ENCODE peak calls at places on chromosomes 1 and 21, in eight cellular contexts. R is ELR; V is adipocyte; E is T-helper 2 cell; I is central memory CD4-positive, alpha-beta T cell; X is dermis blood vessel endothelial cell; G is heart right ventricle; B is GM03348. N is an unnamed sample.

GRCh38 chr1:4411862-4412261 is 242.5 kb upstream of the AJAP1 start:
- DNase-seq in B (no peak), X (no peak), I (no peak), V (no peak), G (no peak), E (no peak), R (no peak), N (no peak)

GRCh38 chr1:73593804-73594203 is 604.2 kb downstream of the LRRIQ3 start:
- DNase-seq in E (no peak), I (no peak), R (peak), X (peak), B (no peak), V (no peak), G (no peak), N (peak)

GRCh38 chr1:110242062-110242461 is 31.9 kb downstream of the KCNC4 start:
- DNase-seq in X (no peak), I (no peak), E (no peak), G (no peak), V (no peak), B (no peak), R (no peak), N (no peak)

GRCh38 chr21:27201197-27201596 is 234.3 kb upstream of the ADAMTS5 start:
- DNase-seq in V (peak), B (no peak), E (no peak), I (no peak), G (no peak), R (peak), X (no peak), N (no peak)

GRCh38 chr1:167750641-167751040 is 28.9 kb downstream of the MPZL1 start:
- DNase-seq in B (no peak), R (peak), I (no peak), E (no peak), X (no peak), V (no peak), G (no peak), N (no peak)

GRCh38 chr1:155016231-155016831 is 13.7 kb downstream of the ZBTB7B start:
- DNase-seq in V (no peak), I (no peak), X (no peak), E (no peak), G (no peak), B (no peak), R (no peak), N (no peak)

GRCh38 chr1:53521900-53522552 is 62.8 kb downstream of the DMRTB1 start:
- DNase-seq in E (no peak), G (no peak), B (peak), R (no peak), X (no peak), V (peak), I (no peak), N (no peak)

GRCh38 chr1:165633624-165634023 is 2.6 kb downstream of the MGST3 start:
- DNase-seq in E (no peak), B (peak), G (no peak), I (no peak), V (peak), X (no peak), R (peak), N (peak)

GRCh38 chr1:22848374-22848773 is 124.3 kb downstream of the LACTBL1 start:
- DNase-seq in X (no peak), G (no peak), V (no peak), R (no peak), E (no peak), B (no peak), I (no peak), N (no peak)

GRCh38 chr1:62728963-62729362 is 40.8 kb upstream of the DOCK7 start:
- DNase-seq in I (no peak), V (no peak), R (no peak), X (no peak), E (no peak), B (no peak), G (no peak), N (no peak)

GRCh38 chr1:181551249-181551648 is 67.9 kb downstream of the CACNA1E start:
- DNase-seq in I (no peak), E (no peak), B (no peak), V (no peak), X (no peak), R (no peak), G (no peak), N (no peak)

GRCh38 chr1:100847481-100847880 is 47.2 kb downstream of the EXTL2 start:
- DNase-seq in G (no peak), X (peak), I (no peak), V (peak), R (peak), B (peak), E (no peak), N (no peak)

GRCh38 chr1:184745929-184746583 is 8.6 kb downstream of the EDEM3 start:
- DNase-seq in V (no peak), X (no peak), G (no peak), E (no peak), B (no peak), R (no peak), I (peak), N (no peak)

GRCh38 chr1:200738348-200738732 is 353 bp upstream of the CAMSAP2 start:
- DNase-seq in I (no peak), G (no peak), E (no peak), V (no peak), B (no peak), R (no peak), X (no peak), N (no peak)

GRCh38 chr1:147721711-147722110 is 38.7 kb downstream of the GJA5 start:
- DNase-seq in X (no peak), V (peak), I (no peak), E (no peak), B (no peak), G (no peak), R (no peak), N (peak)

GRCh38 chr1:3827813-3828307 is 29.2 kb downstream of the CEP104 start:
- DNase-seq in E (no peak), R (peak), I (no peak), B (no peak), X (peak), G (no peak), V (no peak), N (no peak)

GRCh38 chr1:5514519-5515183 is 477.6 kb downstream of the NPHP4 start:
- DNase-seq in G (peak), R (peak), B (peak), V (peak), X (peak), E (peak), I (peak), N (peak)

GRCh38 chr1:50424045-50424939 is 1.0 kb upstream of the DMRTA2 start:
- DNase-seq in R (no peak), I (no peak), B (no peak), G (no peak), E (no peak), X (no peak), V (no peak), N (no peak)

GRCh38 chr1:41698916-41699860 is 214.7 kb upstream of the EDN2 start:
- DNase-seq in X (no peak), E (no peak), G (no peak), V (no peak), I (no peak), R (no peak), B (no peak), N (no peak)

GRCh38 chr1:11568687-11569086 is 85.5 kb downstream of the FBXO2 start:
- DNase-seq in R (no peak), E (no peak), V (no peak), X (no peak), I (no peak), G (no peak), B (no peak), N (peak)

GRCh38 chr1:8039065-8039464 is 13.0 kb upstream of the ERRFI1 start:
- DNase-seq in G (no peak), X (no peak), R (no peak), E (no peak), I (no peak), V (no peak), B (no peak), N (no peak)

GRCh38 chr1:30868833-30869435 is 39.6 kb downstream of the SDC3 start:
- DNase-seq in X (no peak), G (no peak), R (no peak), I (no peak), V (no peak), E (no peak), B (no peak), N (no peak)

GRCh38 chr1:5891736-5892135 is 100.5 kb downstream of the NPHP4 start:
- DNase-seq in B (peak), R (peak), G (no peak), V (peak), E (no peak), I (no peak), X (no peak), N (no peak)

GRCh38 chr1:154736840-154737239 is 128.9 kb upstream of the ADAR start:
- DNase-seq in R (peak), V (no peak), E (no peak), I (no peak), B (peak), X (peak), G (no peak), N (peak)

GRCh38 chr1:26790551-26790953 is 2.8 kb downstream of the PIGV start:
- DNase-seq in R (peak), V (no peak), B (no peak), G (no peak), I (no peak), E (no peak), X (no peak), N (no peak)

GRCh38 chr21:36733857-36734256 is 34.9 kb downstream of the SIM2 start:
- DNase-seq in E (no peak), V (no peak), R (no peak), B (no peak), G (no peak), X (no peak), I (no peak), N (no peak)

GRCh38 chr1:161359316-161359715 is 8.4 kb downstream of the CFAP126 start:
- DNase-seq in R (no peak), E (no peak), B (no peak), X (peak), V (no peak), G (no peak), I (no peak), N (no peak)

GRCh38 chr1:29620631-29621030 is 384.3 kb downstream of the PTPRU start:
- DNase-seq in E (no peak), R (no peak), V (no peak), B (no peak), G (no peak), X (no peak), I (no peak), N (no peak)

GRCh38 chr21:44845418-44846200 is 27.7 kb upstream of the SUMO3 start:
- DNase-seq in E (no peak), G (peak), B (peak), V (peak), X (peak), I (peak), R (peak), N (peak)

GRCh38 chr1:77406661-77407060 is 124.8 kb downstream of the AK5 start:
- DNase-seq in X (peak), E (no peak), B (no peak), I (no peak), V (peak), G (no peak), R (peak), N (no peak)

GRCh38 chr1:209335090-209335692 is 248.3 kb upstream of the CAMK1G start:
- DNase-seq in V (peak), E (no peak), G (no peak), X (peak), B (peak), I (no peak), R (peak), N (peak)

GRCh38 chr1:191669629-191670028 is 488.6 kb upstream of the RGS18 start:
- DNase-seq in X (no peak), I (no peak), R (peak), V (peak), G (no peak), E (no peak), B (no peak), N (peak)

GRCh38 chr1:201404016-201404598 is 5.0 kb upstream of the LAD1 start:
- DNase-seq in I (no peak), R (no peak), E (no peak), B (no peak), G (no peak), X (peak), V (no peak), N (no peak)

GRCh38 chr1:5594056-5594956 is 397.9 kb downstream of the NPHP4 start:
- DNase-seq in E (no peak), V (no peak), B (no peak), X (no peak), G (no peak), I (no peak), R (no peak), N (no peak)

GRCh38 chr1:181033799-181034391 is at the start of gene MR1:
- DNase-seq in G (no peak), I (peak), R (peak), B (peak), E (no peak), X (peak), V (peak), N (peak)

GRCh38 chr1:14866841-14867626 is 268.5 kb downstream of the KAZN start:
- DNase-seq in B (no peak), V (no peak), R (no peak), G (no peak), X (no peak), I (no peak), E (no peak), N (no peak)

GRCh38 chr1:232012773-232013386 is 386.3 kb downstream of the DISC1 start:
- DNase-seq in B (no peak), R (peak), E (no peak), G (peak), V (peak), I (no peak), X (peak), N (no peak)

N was measured in RWPE1.